ENCODE peak calls at places on chromosomes 7 and 10, in four cellular contexts. One of them, this sample, is unnamed.

GRCh38 chr7:10300557-10300956 is 673.1 kb upstream of the PHF14 start:
- DNase-seq in H1: no peak
- DNase-seq in mesendoderm: no peak
- DNase-seq in trophoblast cell: no peak
- DNase-seq in this sample: no peak

GRCh38 chr7:103918928-103919868 is 70.3 kb downstream of the RELN start:
- DNase-seq in H1: no peak
- DNase-seq in mesendoderm: peak; percentile 68
- DNase-seq in trophoblast cell: no peak
- DNase-seq in this sample: no peak

GRCh38 chr7:152144557-152145245 is 119.2 kb downstream of the GALNT11 start:
- DNase-seq in H1: no peak
- DNase-seq in mesendoderm: no peak
- DNase-seq in trophoblast cell: no peak
- DNase-seq in this sample: no peak

GRCh38 chr7:6438427-6438826 is 9.3 kb downstream of the DAGLB start:
- DNase-seq in H1: no peak
- DNase-seq in mesendoderm: no peak
- DNase-seq in trophoblast cell: no peak
- DNase-seq in this sample: no peak

GRCh38 chr7:138316421-138317043 is 143.5 kb upstream of the TRIM24 start:
- DNase-seq in H1: no peak
- DNase-seq in mesendoderm: no peak
- DNase-seq in trophoblast cell: no peak
- DNase-seq in this sample: no peak

GRCh38 chr7:3063016-3063753 is 19.5 kb upstream of the CARD11 start:
- DNase-seq in H1: no peak
- DNase-seq in mesendoderm: no peak
- DNase-seq in trophoblast cell: no peak
- DNase-seq in this sample: no peak

GRCh38 chr10:24299587-24300258 is 90.8 kb downstream of the KIAA1217 start:
- DNase-seq in H1: no peak
- DNase-seq in mesendoderm: no peak
- DNase-seq in trophoblast cell: peak; percentile 50
- DNase-seq in this sample: no peak

GRCh38 chr7:45157653-45158401 is at the start of gene RAMP3:
- DNase-seq in H1: peak; percentile 67
- DNase-seq in mesendoderm: no peak
- DNase-seq in trophoblast cell: no peak
- DNase-seq in this sample: no peak

GRCh38 chr10:21261705-21262285 is 263.7 kb downstream of the SKIDA1 start:
- DNase-seq in H1: no peak
- DNase-seq in mesendoderm: no peak
- DNase-seq in trophoblast cell: no peak
- DNase-seq in this sample: no peak

GRCh38 chr7:24836084-24836483 is 78.8 kb upstream of the GSDME start:
- DNase-seq in H1: no peak
- DNase-seq in mesendoderm: no peak
- DNase-seq in trophoblast cell: no peak
- DNase-seq in this sample: no peak

GRCh38 chr7:149823191-149823630 is 15.0 kb upstream of the ZNF862 start:
- DNase-seq in H1: no peak
- DNase-seq in mesendoderm: no peak
- DNase-seq in trophoblast cell: no peak
- DNase-seq in this sample: no peak

GRCh38 chr7:95330194-95331003 is 6.1 kb upstream of the PON1 start:
- DNase-seq in H1: no peak
- DNase-seq in mesendoderm: peak; percentile 74
- DNase-seq in trophoblast cell: no peak
- DNase-seq in this sample: no peak

GRCh38 chr7:30148951-30149459 is 14.2 kb downstream of the MTURN start:
- DNase-seq in H1: no peak
- DNase-seq in mesendoderm: no peak
- DNase-seq in trophoblast cell: peak; percentile 38
- DNase-seq in this sample: no peak

GRCh38 chr10:88733215-88733614 is 26.6 kb upstream of the LIPN start:
- DNase-seq in H1: no peak
- DNase-seq in mesendoderm: no peak
- DNase-seq in trophoblast cell: no peak
- DNase-seq in this sample: no peak

GRCh38 chr7:79090543-79090942 is 362.9 kb downstream of the MAGI2 start:
- DNase-seq in H1: no peak
- DNase-seq in mesendoderm: no peak
- DNase-seq in trophoblast cell: no peak
- DNase-seq in this sample: no peak

GRCh38 chr10:47423476-47423875 is 39.4 kb upstream of the ZNF488 start:
- DNase-seq in H1: no peak
- DNase-seq in mesendoderm: no peak
- DNase-seq in trophoblast cell: no peak
- DNase-seq in this sample: peak; percentile 35

GRCh38 chr10:44132361-44133289 is 252.3 kb downstream of the CXCL12 start:
- DNase-seq in H1: no peak
- DNase-seq in mesendoderm: no peak
- DNase-seq in trophoblast cell: no peak
- DNase-seq in this sample: no peak

GRCh38 chr7:137877301-137877700 is 30.5 kb upstream of the DGKI start:
- DNase-seq in H1: no peak
- DNase-seq in mesendoderm: no peak
- DNase-seq in trophoblast cell: no peak
- DNase-seq in this sample: no peak

GRCh38 chr10:70587045-70587658 is 15.4 kb downstream of the PRF1 start:
- DNase-seq in H1: no peak
- DNase-seq in mesendoderm: no peak
- DNase-seq in trophoblast cell: no peak
- DNase-seq in this sample: no peak

GRCh38 chr7:45681596-45682357 is 107.6 kb downstream of the ADCY1 start:
- DNase-seq in H1: peak; percentile 26
- DNase-seq in mesendoderm: no peak
- DNase-seq in trophoblast cell: no peak
- DNase-seq in this sample: peak; percentile 20

GRCh38 chr10:91796332-91797076 is 1.7 kb upstream of the TNKS2 start:
- DNase-seq in H1: peak; percentile 65
- DNase-seq in mesendoderm: peak; percentile 39
- DNase-seq in trophoblast cell: peak; percentile 38
- DNase-seq in this sample: peak; percentile 66

GRCh38 chr7:820341-820740 is 11.9 kb upstream of the SUN1 start:
- DNase-seq in H1: no peak
- DNase-seq in mesendoderm: no peak
- DNase-seq in trophoblast cell: no peak
- DNase-seq in this sample: no peak

GRCh38 chr7:80284848-80285247 is 150.2 kb downstream of the GNAI1 start:
- DNase-seq in H1: no peak
- DNase-seq in mesendoderm: no peak
- DNase-seq in trophoblast cell: no peak
- DNase-seq in this sample: no peak

GRCh38 chr10:132609211-132609610 is 71.6 kb downstream of the INPP5A start:
- DNase-seq in H1: no peak
- DNase-seq in mesendoderm: no peak
- DNase-seq in trophoblast cell: no peak
- DNase-seq in this sample: no peak

GRCh38 chr7:699260-700170 is 27.0 kb upstream of the DNAAF5 start:
- DNase-seq in H1: no peak
- DNase-seq in mesendoderm: no peak
- DNase-seq in trophoblast cell: no peak
- DNase-seq in this sample: no peak

GRCh38 chr7:70303780-70304179 is 705.5 kb downstream of the AUTS2 start:
- DNase-seq in H1: no peak
- DNase-seq in mesendoderm: peak; percentile 10
- DNase-seq in trophoblast cell: no peak
- DNase-seq in this sample: no peak

GRCh38 chr7:157271991-157272324 is 64.8 kb upstream of the DNAJB6 start:
- DNase-seq in H1: no peak
- DNase-seq in mesendoderm: no peak
- DNase-seq in trophoblast cell: no peak
- DNase-seq in this sample: no peak

GRCh38 chr10:125011926-125012705 is 70.2 kb downstream of the ZRANB1 start:
- DNase-seq in H1: no peak
- DNase-seq in mesendoderm: no peak
- DNase-seq in trophoblast cell: no peak
- DNase-seq in this sample: no peak

GRCh38 chr10:125011171-125011925 is 69.4 kb downstream of the ZRANB1 start:
- DNase-seq in H1: no peak
- DNase-seq in mesendoderm: no peak
- DNase-seq in trophoblast cell: no peak
- DNase-seq in this sample: no peak

GRCh38 chr10:125009580-125010235 is 67.8 kb downstream of the ZRANB1 start:
- DNase-seq in H1: no peak
- DNase-seq in mesendoderm: no peak
- DNase-seq in trophoblast cell: no peak
- DNase-seq in this sample: no peak

GRCh38 chr10:125008689-125009579 is 67.0 kb downstream of the ZRANB1 start:
- DNase-seq in H1: no peak
- DNase-seq in mesendoderm: peak; percentile 45
- DNase-seq in trophoblast cell: no peak
- DNase-seq in this sample: no peak

GRCh38 chr10:125010362-125010761 is 68.4 kb downstream of the ZRANB1 start:
- DNase-seq in H1: no peak
- DNase-seq in mesendoderm: peak; percentile 66
- DNase-seq in trophoblast cell: no peak
- DNase-seq in this sample: no peak
- H3K79me1 ChIP-seq in H1: peaks cover 38% of the 10 kb centered on the region
- H3K79me1 ChIP-seq in mesendoderm: peaks cover 50% of the 10 kb centered on the region
- H3K79me1 ChIP-seq in trophoblast cell: no peaks in the 10 kb centered on the region
- H3K79me1 ChIP-seq in this sample: peaks cover 11% of the 10 kb centered on the region

DNA sequence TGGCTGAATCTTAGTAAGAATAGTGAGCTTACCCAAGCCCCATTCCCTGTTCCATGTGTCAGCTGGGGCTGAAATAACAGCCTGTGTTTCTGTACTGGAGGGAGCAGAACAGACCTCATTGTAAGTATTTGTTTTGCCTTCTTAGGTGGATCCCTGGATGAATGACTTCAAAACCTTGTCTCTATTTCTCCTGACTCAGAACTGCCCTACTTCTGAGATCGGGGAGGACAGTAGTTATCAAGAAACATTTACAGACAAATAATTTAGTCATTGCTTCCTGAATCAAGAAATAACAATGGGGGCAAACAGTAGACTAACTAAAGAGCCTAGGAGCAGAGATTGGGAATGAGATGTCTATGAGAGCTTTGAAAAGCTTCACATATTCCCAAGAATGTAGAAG is 58.8 kb downstream of the TPST1 start:
- DNase-seq in H1: no peak
- DNase-seq in mesendoderm: no peak
- DNase-seq in trophoblast cell: no peak
- DNase-seq in this sample: no peak
- H3K79me2 ChIP-seq in H1: peaks cover 13% of the 10 kb centered on the region
- H3K79me2 ChIP-seq in mesendoderm: no peaks in the 10 kb centered on the region
- H3K79me2 ChIP-seq in trophoblast cell: no peaks in the 10 kb centered on the region
- H3K79me2 ChIP-seq in this sample: no peaks in the 10 kb centered on the region

GRCh38 chr10:79438699-79439085 is 6.7 kb downstream of the ZCCHC24 start:
- DNase-seq in H1: no peak
- DNase-seq in mesendoderm: no peak
- DNase-seq in trophoblast cell: no peak
- DNase-seq in this sample: no peak

GRCh38 chr10:79436850-79437103 is 8.6 kb downstream of the ZCCHC24 start:
- DNase-seq in H1: no peak
- DNase-seq in mesendoderm: no peak
- DNase-seq in trophoblast cell: no peak
- DNase-seq in this sample: no peak

GRCh38 chr10:79438021-79438698 is 7.3 kb downstream of the ZCCHC24 start:
- DNase-seq in H1: no peak
- DNase-seq in mesendoderm: peak; percentile 23
- DNase-seq in trophoblast cell: no peak
- DNase-seq in this sample: no peak

GRCh38 chr10:79436066-79436849 is 9.2 kb downstream of the ZCCHC24 start:
- DNase-seq in H1: no peak
- DNase-seq in mesendoderm: no peak
- DNase-seq in trophoblast cell: no peak
- DNase-seq in this sample: no peak

GRCh38 chr10:79437111-79437814 is 8.2 kb downstream of the ZCCHC24 start:
- DNase-seq in H1: no peak
- DNase-seq in mesendoderm: no peak
- DNase-seq in trophoblast cell: no peak
- DNase-seq in this sample: no peak
- H3K79me1 ChIP-seq in H1: no peaks in the 10 kb centered on the region
- H3K79me1 ChIP-seq in mesendoderm: no peaks in the 10 kb centered on the region
- H3K79me1 ChIP-seq in trophoblast cell: peaks cover 3% of the 10 kb centered on the region
- H3K79me1 ChIP-seq in this sample: no peaks in the 10 kb centered on the region

DNA sequence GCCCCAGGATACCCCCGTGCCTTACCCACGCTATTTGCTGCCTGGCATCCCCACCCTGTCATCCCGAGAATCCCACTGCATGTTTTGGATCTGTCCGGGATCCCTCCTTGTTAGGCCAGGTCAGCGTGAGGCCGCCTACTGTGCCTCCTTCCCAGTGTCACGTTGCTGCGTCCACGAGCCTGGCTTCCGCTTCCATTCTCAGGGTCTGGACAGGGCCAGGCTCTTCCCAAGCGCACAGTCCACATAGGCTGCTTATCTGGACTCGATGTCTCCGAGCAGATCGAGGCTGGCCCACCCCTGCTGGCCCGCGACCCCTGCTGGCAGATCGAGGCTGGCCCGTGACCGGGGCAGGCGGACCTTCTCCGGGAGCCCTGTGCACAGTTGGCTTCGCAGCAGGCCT is 27.1 kb downstream of the FOXK1 start:
- DNase-seq in H1: peak; percentile 50
- DNase-seq in mesendoderm: peak; percentile 46
- DNase-seq in trophoblast cell: no peak
- DNase-seq in this sample: peak; percentile 56
- H3K79me2 ChIP-seq in H1: no peaks in the 10 kb centered on the region
- H3K79me2 ChIP-seq in mesendoderm: no peaks in the 10 kb centered on the region
- H3K79me2 ChIP-seq in trophoblast cell: no peaks in the 10 kb centered on the region
- H3K79me2 ChIP-seq in this sample: no peaks in the 10 kb centered on the region

GRCh38 chr7:41010418-41010817 is 692.5 kb downstream of the INHBA start:
- DNase-seq in H1: no peak
- DNase-seq in mesendoderm: no peak
- DNase-seq in trophoblast cell: no peak
- DNase-seq in this sample: no peak
- H3K79me1 ChIP-seq in H1: no peaks in the 10 kb centered on the region
- H3K79me1 ChIP-seq in mesendoderm: no peaks in the 10 kb centered on the region
- H3K79me1 ChIP-seq in trophoblast cell: peaks cover 3% of the 10 kb centered on the region
- H3K79me1 ChIP-seq in this sample: no peaks in the 10 kb centered on the region

GRCh38 chr10:117005454-117006055 is 568 bp upstream of the SHTN1 start:
- DNase-seq in H1: peak; percentile 64
- DNase-seq in mesendoderm: peak; percentile 64
- DNase-seq in trophoblast cell: peak; percentile 31
- DNase-seq in this sample: peak; percentile 65
- H3K79me2 ChIP-seq in H1: no peaks in the 10 kb centered on the region
- H3K79me2 ChIP-seq in mesendoderm: peaks cover 2% of the 10 kb centered on the region
- H3K79me2 ChIP-seq in trophoblast cell: peaks cover 7% of the 10 kb centered on the region
- H3K79me2 ChIP-seq in this sample: no peaks in the 10 kb centered on the region

This sample was measured in H9.